ENCODE peak calls at places on chromosome 1, in six cellular contexts. C is amniotic stem cell, T is fibroblast of lung, P is AG04450, U is hippocampal formation, N is mucosa of descending colon. V is an unnamed sample.

GRCh38 chr1:96764469-96764868 is 42.9 kb downstream of the PTBP2 start:
- DNase-seq in C (no peak), T (peak; percentile 7), P (no peak), U (no peak), N (no peak), V (no peak)

GRCh38 chr1:36223373-36223995 is 759 bp upstream of the THRAP3 start:
- DNase-seq in C (no peak), T (peak; percentile 77), P (no peak), U (no peak), N (no peak), V (no peak)

GRCh38 chr1:21931171-21932093 is 5.7 kb downstream of the HSPG2 start:
- DNase-seq in C (no peak), T (peak; percentile 88), P (peak; percentile 70), U (no peak), N (peak; percentile 82), V (peak; percentile 56)

GRCh38 chr1:35452086-35452485 is 105.1 kb downstream of the KIAA0319L start:
- DNase-seq in C (no peak), T (peak; percentile 93), P (peak; percentile 32), U (peak; percentile 33), N (no peak), V (no peak)

GRCh38 chr1:97192872-97193572 is 471.4 kb downstream of the PTBP2 start:
- DNase-seq in C (peak; percentile 88), T (peak; percentile 95), P (peak; percentile 93), U (no peak), N (no peak), V (peak; percentile 98)

GRCh38 chr1:45444609-45445131 is 46.3 kb downstream of the TESK2 start:
- DNase-seq in C (no peak), T (no peak), P (no peak), U (no peak), N (no peak), V (no peak)

GRCh38 chr1:154993572-154994268 is at the start of gene LENEP:
- DNase-seq in C (no peak), T (no peak), P (no peak), U (no peak), N (peak; percentile 41), V (no peak)

GRCh38 chr1:53710584-53710983 is 28.4 kb downstream of the GLIS1 start:
- DNase-seq in C (no peak), T (no peak), P (no peak), U (no peak), N (no peak), V (no peak)

GRCh38 chr1:42392255-42392654 is 11.7 kb downstream of the RIMKLA start:
- DNase-seq in C (no peak), T (no peak), P (no peak), U (no peak), N (no peak), V (no peak)